ENCODE peak calls at places on chromosomes 16 and 17, in four cellular contexts. H, Y, V and F are unnamed samples.
A peak's percentile ranks its signal among the peaks of the same experiment; 100 is the strongest.

GRCh38 chr17:73474370-73474988 is 162.7 kb upstream of the CDC42EP4 start:
- DNase-seq in H (no peak), Y (peak; percentile 91), V (no peak), F (peak; percentile 98)

GRCh38 chr17:17812211-17813054 is 24.4 kb downstream of the SREBF1 start:
- DNase-seq in H (peak; percentile 93), Y (peak; percentile 76), V (no peak), F (peak; percentile 95)

GRCh38 chr17:63124958-63125357 is 158.9 kb downstream of the TANC2 start:
- DNase-seq in H (no peak), Y (no peak), V (no peak), F (no peak)

GRCh38 chr17:82930043-82930923 is 90.5 kb upstream of the ZNF750 start:
- DNase-seq in H (peak; percentile 10), Y (no peak), V (no peak), F (no peak)

GRCh38 chr16:10828851-10829331 is 10.3 kb upstream of the TVP23A start:
- DNase-seq in H (no peak), Y (no peak), V (no peak), F (peak; percentile 82)

GRCh38 chr16:19105891-19106624 is 7.7 kb upstream of the ITPRIPL2 start:
- DNase-seq in H (no peak), Y (no peak), V (no peak), F (no peak)

GRCh38 chr16:69837380-69837779 is 75.2 kb downstream of the WWP2 start:
- DNase-seq in H (no peak), Y (no peak), V (no peak), F (no peak)

GRCh38 chr16:15966420-15967222 is 17.2 kb downstream of the ABCC1 start:
- DNase-seq in H (no peak), Y (no peak), V (no peak), F (peak; percentile 74)

GRCh38 chr17:38663125-38663751 is 11.5 kb downstream of the EPOP start:
- DNase-seq in H (peak; percentile 95), Y (peak; percentile 78), V (peak; percentile 83), F (peak; percentile 88)

GRCh38 chr17:45758544-45758943 is 25.6 kb upstream of the CRHR1 start:
- DNase-seq in H (no peak), Y (no peak), V (no peak), F (no peak)

GRCh38 chr17:49993423-49994037 is 1.5 kb downstream of the DLX3 start:
- DNase-seq in H (peak; percentile 55), Y (no peak), V (no peak), F (peak; percentile 71)

GRCh38 chr17:78375401-78376079 is 2.9 kb upstream of the PGS1 start:
- DNase-seq in H (no peak), Y (no peak), V (no peak), F (no peak)

GRCh38 chr17:64259922-64260321 is 3.1 kb downstream of the TEX2 start:
- DNase-seq in H (no peak), Y (no peak), V (no peak), F (no peak)

GRCh38 chr16:81532491-81533174 is 88.0 kb downstream of the CMIP start:
- DNase-seq in H (no peak), Y (no peak), V (no peak), F (no peak)

GRCh38 chr16:20320178-20320577 is 7.1 kb downstream of the GP2 start:
- DNase-seq in H (no peak), Y (no peak), V (no peak), F (no peak)

GRCh38 chr16:17367034-17367433 is 103.7 kb downstream of the XYLT1 start:
- DNase-seq in H (no peak), Y (no peak), V (no peak), F (no peak)

GRCh38 chr17:36136439-36136838 is 32.8 kb downstream of the CCL4 start:
- DNase-seq in H (no peak), Y (no peak), V (no peak), F (no peak)

GRCh38 chr17:43801844-43802243 is 21.6 kb downstream of the CFAP97D1 start:
- DNase-seq in H (no peak), Y (no peak), V (no peak), F (no peak)

GRCh38 chr17:47694018-47694817 is at the start of gene TBKBP1:
- DNase-seq in H (peak; percentile 85), Y (peak; percentile 63), V (peak; percentile 63), F (peak; percentile 99)

GRCh38 chr17:54177606-54178308 is 355.0 kb downstream of the KIF2B start:
- DNase-seq in H (no peak), Y (no peak), V (no peak), F (no peak)

GRCh38 chr16:70432800-70433455 is 6.0 kb downstream of the ST3GAL2 start:
- DNase-seq in H (no peak), Y (peak; percentile 47), V (no peak), F (peak; percentile 38)

GRCh38 chr17:39927928-39928867 is 666 bp downstream of the LRRC3C start:
- DNase-seq in H (peak; percentile 77), Y (no peak), V (no peak), F (peak; percentile 52)

GRCh38 chr16:8936421-8936820 is 27.3 kb downstream of the USP7 start:
- DNase-seq in H (peak; percentile 76), Y (peak; percentile 67), V (peak; percentile 39), F (peak; percentile 68)

GRCh38 chr17:44210342-44211192 is 8.9 kb downstream of the UBTF start:
- DNase-seq in H (peak; percentile 94), Y (peak; percentile 94), V (peak; percentile 85), F (peak; percentile 92)

GRCh38 chr16:31470615-31471014 is 1.3 kb upstream of the TGFB1I1 start:
- DNase-seq in H (no peak), Y (no peak), V (no peak), F (no peak)

GRCh38 chr17:11948791-11949190 is 48.5 kb downstream of the ZNF18 start:
- DNase-seq in H (no peak), Y (no peak), V (no peak), F (no peak)

GRCh38 chr17:49976163-49976827 is 7.3 kb downstream of the DLX4 start:
- DNase-seq in H (no peak), Y (no peak), V (no peak), F (no peak)

GRCh38 chr17:17228521-17229279 is 8.3 kb downstream of the FLCN start:
- DNase-seq in H (no peak), Y (no peak), V (no peak), F (no peak)

GRCh38 chr16:66616169-66616568 is 11.7 kb downstream of the CMTM3 start:
- DNase-seq in H (no peak), Y (no peak), V (no peak), F (no peak)

GRCh38 chr17:77141846-77142449 is 1.2 kb downstream of the SEC14L1 start:
- DNase-seq in H (no peak), Y (no peak), V (no peak), F (no peak)

GRCh38 chr17:50027639-50028206 is 28.2 kb upstream of the ITGA3 start:
- DNase-seq in H (no peak), Y (no peak), V (no peak), F (peak; percentile 56)

GRCh38 chr16:89613101-89613953 is at the start of gene DPEP1:
- DNase-seq in H (peak; percentile 47), Y (no peak), V (no peak), F (no peak)

GRCh38 chr17:35089846-35090193 is 26.3 kb upstream of the RFFL start:
- DNase-seq in H (no peak), Y (peak; percentile 60), V (no peak), F (no peak)

GRCh38 chr17:31371511-31372097 is 19.9 kb upstream of the RAB11FIP4 start:
- DNase-seq in H (no peak), Y (peak; percentile 27), V (no peak), F (no peak)

GRCh38 chr16:29745853-29746345 is at the start of gene C16orf54:
- DNase-seq in H (no peak), Y (no peak), V (no peak), F (no peak)

DNA sequence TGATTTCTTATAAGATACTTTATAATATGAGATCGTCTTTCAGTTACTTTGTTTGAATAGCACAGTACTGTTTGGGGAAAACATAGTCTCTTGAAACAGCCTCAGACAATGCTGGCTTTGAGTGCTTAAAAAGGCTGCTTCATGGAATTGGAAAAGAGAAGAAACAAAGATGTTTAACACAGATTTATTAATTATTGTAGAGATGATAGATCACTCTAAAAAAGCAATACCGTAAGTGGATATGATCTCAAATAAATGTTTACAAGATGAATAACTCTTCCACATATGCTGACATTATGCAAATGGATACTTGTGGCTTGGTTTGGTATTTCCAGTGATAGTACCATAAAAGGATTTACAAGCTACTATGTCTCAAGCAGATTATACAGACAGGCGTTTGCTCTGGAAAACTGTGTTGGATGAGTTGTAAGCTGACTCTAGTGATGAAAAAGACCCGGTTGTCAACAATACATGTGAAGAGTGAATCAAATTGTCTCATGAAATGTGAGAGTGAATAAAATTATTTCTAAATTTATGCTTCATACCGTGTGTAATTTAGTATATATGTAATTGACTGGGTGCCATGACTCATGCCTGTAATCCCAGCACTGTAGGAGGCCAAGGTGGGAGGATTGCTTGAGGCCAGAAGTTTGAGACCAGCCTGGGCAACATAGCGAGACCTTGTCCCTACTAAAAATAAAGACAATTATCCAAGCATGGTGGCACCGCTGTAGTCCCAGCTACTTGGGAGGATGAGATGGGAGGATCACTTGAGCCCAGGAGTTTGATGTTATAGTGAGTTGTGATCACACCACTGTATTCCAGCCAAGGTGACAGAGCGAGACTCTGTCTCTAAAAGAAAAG is 105.4 kb downstream of the FTO start:
- DNase-seq in H (no peak), Y (no peak), V (no peak), F (no peak)
- TF ChIP-seq TEAD4 in H (no peak), Y (no peak), V (no peak), F (peak; percentile 15)

GRCh38 chr16:61862756-61863155 is 173.5 kb downstream of the CDH8 start:
- DNase-seq in H (no peak), Y (no peak), V (no peak), F (no peak)

GRCh38 chr16:61862221-61862620 is 174.0 kb downstream of the CDH8 start:
- DNase-seq in H (no peak), Y (no peak), V (no peak), F (no peak)

GRCh38 chr16:61858996-61859395 is 177.2 kb downstream of the CDH8 start:
- DNase-seq in H (no peak), Y (no peak), V (no peak), F (no peak)
- TF ChIP-seq TEAD4 in H (no peak), Y (no peak), V (no peak), F (no peak)

DNA sequence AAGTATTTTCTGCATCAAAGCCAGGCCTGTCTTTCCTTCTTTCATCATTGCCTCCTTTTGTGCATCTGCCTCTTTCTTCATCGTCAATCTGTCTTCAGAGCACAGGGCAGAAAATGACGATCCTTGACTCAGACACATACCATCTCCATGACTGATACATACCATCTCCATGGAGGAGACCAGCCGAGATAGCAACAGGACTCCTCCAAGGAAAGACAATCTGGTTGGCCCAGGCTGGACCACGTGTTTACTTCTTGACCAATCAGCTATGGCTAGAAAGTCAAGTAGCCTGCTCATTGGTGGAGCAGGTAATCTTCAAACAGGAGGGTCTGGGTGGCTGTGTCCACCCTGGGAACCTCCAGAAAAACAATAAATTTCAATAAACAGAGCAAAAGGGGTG is 164.6 kb downstream of the CPPED1 start:
- DNase-seq in H (no peak), Y (peak; percentile 22), V (no peak), F (no peak)
- TF ChIP-seq TEAD4 in H (no peak), Y (no peak), V (no peak), F (no peak)

GRCh38 chr17:8176197-8176940 is at the start of gene TMEM107:
- DNase-seq in H (peak; percentile 93), Y (peak; percentile 93), V (no peak), F (peak; percentile 87)
- TF ChIP-seq TEAD4 in H (no peak), Y (no peak), V (peak; percentile 9), F (no peak)